ENCODE peak calls at places on chromosomes 6 and 20, in four cellular contexts. U is stimulated activated CD4-positive, alpha-beta T cell treated with anti-CD3 and anti-CD28 coated beads, TNF-alpha, amount 100 ng/mL, for 24 hours; F is tibial artery; X is activated CD4-positive, alpha-beta T cell treated with anti-CD3 and anti-CD28 coated beads, Interleukin-2, amount 50 U/mL, for 48 hours. N is an unnamed sample.
A peak's percentile ranks its signal among the peaks of the same experiment; 100 is the strongest.

GRCh38 chr6:99522531-99522930 is 7.3 kb upstream of the USP45 start:
- DNase-seq in U (no peak), F (no peak), X (no peak), N (no peak)

GRCh38 chr20:3093861-3094361 is 9.4 kb upstream of the AVP start:
- DNase-seq in U (no peak), F (no peak), X (no peak), N (no peak)

GRCh38 chr20:55882286-55882685 is 123.0 kb downstream of the CBLN4 start:
- DNase-seq in U (no peak), F (no peak), X (no peak), N (no peak)

GRCh38 chr6:130148181-130148580 is 74.6 kb downstream of the SAMD3 start:
- DNase-seq in U (no peak), F (no peak), X (no peak), N (no peak)

GRCh38 chr6:156557269-156557885 is 219.8 kb upstream of the ARID1B start:
- DNase-seq in U (no peak), F (peak; percentile 33), X (no peak), N (no peak)

GRCh38 chr6:97113170-97113569 is 169.8 kb downstream of the MMS22L start:
- DNase-seq in U (peak; percentile 2), F (no peak), X (no peak), N (no peak)

GRCh38 chr6:43532201-43532600 is 15.3 kb downstream of the POLR1C start:
- DNase-seq in U (no peak), F (no peak), X (no peak), N (no peak)

GRCh38 chr6:50113114-50113857 is 63.6 kb upstream of the DEFB112 start:
- DNase-seq in U (no peak), F (no peak), X (no peak), N (no peak)

GRCh38 chr6:90584636-90585255 is 2.1 kb downstream of the MAP3K7 start:
- DNase-seq in U (no peak), F (no peak), X (no peak), N (no peak)

GRCh38 chr6:170244721-170245201 is 46.1 kb downstream of the DLL1 start:
- DNase-seq in U (no peak), F (no peak), X (no peak), N (no peak)